ENCODE peak calls at places on chromosomes 6 and 20, in nine cellular contexts. C is T-helper 1 cell; N is Peyer's patch; B is T-helper 2 cell; P is foreskin fibroblast; U is HFFc6; D is naive thymus-derived CD8-positive, alpha-beta T cell; K is left cardiac atrium; M is RPMI7951. X is an unnamed sample.

GRCh38 chr6:90993771-90994170 is 406.9 kb upstream of the MAP3K7 start:
- DNase-seq in C (no peak), N (no peak), B (no peak), P (no peak), U (no peak), D (no peak), K (no peak), M (peak; percentile 2), X (no peak)

GRCh38 chr20:59356662-59357061 is 56.3 kb downstream of the EDN3 start:
- DNase-seq in C (no peak), N (no peak), B (no peak), P (no peak), U (no peak), D (no peak), K (no peak), M (no peak), X (no peak)

GRCh38 chr6:113978084-113978675 is 7.2 kb upstream of the HDAC2 start:
- DNase-seq in C (no peak), N (no peak), B (no peak), P (no peak), U (no peak), D (no peak), K (no peak), M (no peak), X (no peak)

GRCh38 chr6:7769702-7770101 is 43.8 kb downstream of the BMP6 start:
- DNase-seq in C (no peak), N (no peak), B (no peak), P (no peak), U (peak; percentile 17), D (no peak), K (no peak), M (peak; percentile 3), X (no peak)

GRCh38 chr6:42041131-42042055 is 8.9 kb upstream of the TAF8 start:
- DNase-seq in C (no peak), N (no peak), B (no peak), P (no peak), U (no peak), D (no peak), K (no peak), M (peak; percentile 17), X (no peak)

GRCh38 chr6:106324726-106325335 is 729 bp downstream of the ATG5 start:
- DNase-seq in C (no peak), N (no peak), B (no peak), P (no peak), U (no peak), D (no peak), K (no peak), M (no peak), X (no peak)

GRCh38 chr6:72522735-72523141 is 99.1 kb upstream of the KCNQ5 start:
- DNase-seq in C (no peak), N (no peak), B (peak; percentile 24), P (no peak), U (no peak), D (peak; percentile 50), K (no peak), M (no peak), X (no peak)

GRCh38 chr6:30972816-30973215 is 10.7 kb upstream of the MUC21 start:
- DNase-seq in C (no peak), N (no peak), B (no peak), P (no peak), U (no peak), D (no peak), K (no peak), M (peak; percentile 52), X (no peak)

GRCh38 chr6:47135772-47136171 is 93.6 kb upstream of the ADGRF1 start:
- DNase-seq in C (no peak), N (no peak), B (no peak), P (peak; percentile 81), U (peak; percentile 80), D (no peak), K (no peak), M (peak; percentile 95), X (peak; percentile 73)

GRCh38 chr20:40797425-40797824 is 108.4 kb upstream of the MAFB start:
- DNase-seq in C (no peak), N (no peak), B (peak; percentile 19), P (no peak), U (peak; percentile 2), D (no peak), K (no peak), M (peak; percentile 49), X (no peak)

GRCh38 chr6:163533443-163533842 is 118.9 kb downstream of the QKI start:
- DNase-seq in C (no peak), N (no peak), B (no peak), P (peak; percentile 92), U (peak; percentile 87), D (no peak), K (no peak), M (peak; percentile 89), X (no peak)

GRCh38 chr6:142153230-142153629 is 6.2 kb downstream of the VTA1 start:
- DNase-seq in C (no peak), N (no peak), B (no peak), P (no peak), U (no peak), D (no peak), K (no peak), M (no peak), X (no peak)

GRCh38 chr6:52881996-52882841 is 27.3 kb downstream of the GSTA3 start:
- DNase-seq in C (peak; percentile 53), N (peak; percentile 87), B (peak; percentile 75), P (peak; percentile 53), U (peak; percentile 74), D (peak; percentile 75), K (peak; percentile 56), M (peak; percentile 80), X (peak; percentile 55)

GRCh38 chr6:113182370-113183141 is 674.6 kb upstream of the MARCKS start:
- DNase-seq in C (no peak), N (no peak), B (no peak), P (peak; percentile 63), U (peak; percentile 84), D (no peak), K (no peak), M (peak; percentile 89), X (peak; percentile 81)

GRCh38 chr20:61516398-61517208 is 264.5 kb downstream of the CDH4 start:
- DNase-seq in C (no peak), N (no peak), B (no peak), P (peak; percentile 15), U (peak; percentile 5), D (no peak), K (peak; percentile 33), M (peak; percentile 18), X (no peak)

GRCh38 chr6:3247255-3248146 is 11.2 kb upstream of the PSMG4 start:
- DNase-seq in C (no peak), N (peak; percentile 65), B (no peak), P (peak; percentile 76), U (peak; percentile 92), D (no peak), K (peak; percentile 52), M (peak; percentile 91), X (no peak)

GRCh38 chr6:14520029-14520428 is 402.5 kb downstream of the CD83 start:
- DNase-seq in C (no peak), N (no peak), B (no peak), P (no peak), U (no peak), D (no peak), K (no peak), M (peak; percentile 90), X (no peak)

GRCh38 chr20:43655937-43656336 is 11.0 kb upstream of the MYBL2 start:
- DNase-seq in C (no peak), N (no peak), B (no peak), P (no peak), U (no peak), D (no peak), K (no peak), M (no peak), X (no peak)

GRCh38 chr20:59253779-59254319 is 46.6 kb upstream of the EDN3 start:
- DNase-seq in C (peak; percentile 11), N (peak; percentile 75), B (peak; percentile 77), P (no peak), U (no peak), D (peak; percentile 6), K (no peak), M (peak; percentile 44), X (no peak)

GRCh38 chr6:38599261-38599660 is 40.5 kb downstream of the BTBD9 start:
- DNase-seq in C (no peak), N (no peak), B (no peak), P (no peak), U (no peak), D (no peak), K (no peak), M (no peak), X (no peak)

GRCh38 chr6:15299430-15300131 is 53.7 kb downstream of the JARID2 start:
- DNase-seq in C (no peak), N (peak; percentile 85), B (peak; percentile 68), P (no peak), U (peak; percentile 7), D (peak; percentile 29), K (peak; percentile 71), M (peak; percentile 60), X (no peak)

GRCh38 chr6:113648698-113649097 is 208.4 kb upstream of the MARCKS start:
- DNase-seq in C (no peak), N (no peak), B (no peak), P (no peak), U (no peak), D (no peak), K (no peak), M (no peak), X (no peak)

GRCh38 chr6:35449287-35449881 is 2.8 kb upstream of the FANCE start:
- DNase-seq in C (peak; percentile 32), N (no peak), B (peak; percentile 79), P (peak; percentile 40), U (peak; percentile 77), D (peak; percentile 79), K (no peak), M (peak; percentile 72), X (peak; percentile 65)

GRCh38 chr6:123909989-123910388 is 106.3 kb downstream of the NKAIN2 start:
- DNase-seq in C (no peak), N (no peak), B (no peak), P (no peak), U (no peak), D (no peak), K (no peak), M (no peak), X (no peak)

GRCh38 chr6:127247114-127248096 is 19.3 kb upstream of the RNF146 start:
- DNase-seq in C (no peak), N (no peak), B (no peak), P (no peak), U (no peak), D (no peak), K (no peak), M (no peak), X (no peak)

GRCh38 chr6:170057961-170058877 is 232.7 kb downstream of the DLL1 start:
- DNase-seq in C (no peak), N (peak; percentile 42), B (no peak), P (no peak), U (no peak), D (no peak), K (peak; percentile 9), M (no peak), X (no peak)

GRCh38 chr20:59404749-59405148 is 104.3 kb downstream of the EDN3 start:
- DNase-seq in C (no peak), N (no peak), B (no peak), P (no peak), U (no peak), D (no peak), K (no peak), M (no peak), X (no peak)

GRCh38 chr6:41625442-41625841 is 12.8 kb upstream of the MDFI start:
- DNase-seq in C (no peak), N (no peak), B (no peak), P (no peak), U (no peak), D (peak; percentile 7), K (no peak), M (peak; percentile 49), X (no peak)

GRCh38 chr6:138837246-138837645 is 41.4 kb downstream of the ECT2L start:
- DNase-seq in C (no peak), N (no peak), B (no peak), P (no peak), U (no peak), D (no peak), K (no peak), M (no peak), X (no peak)

GRCh38 chr6:41723178-41723935 is 12.1 kb downstream of the TFEB start:
- DNase-seq in C (no peak), N (peak; percentile 91), B (no peak), P (peak; percentile 92), U (peak; percentile 83), D (no peak), K (peak; percentile 83), M (peak; percentile 92), X (no peak)